ENCODE peak calls at places on chromosomes 2 and 18, in four cellular contexts. G is H54, I is mammary epithelial cell, O is Right ventricle myocardium superior. C is an unnamed sample.

GRCh38 chr18:8049147-8049546 is 482.0 kb downstream of the PTPRM start:
- DNase-seq in G (no peak), I (no peak), O (no peak), C (no peak)

GRCh38 chr2:112820343-112820742 is 16.2 kb downstream of the IL1B start:
- DNase-seq in I (no peak), G (no peak), O (no peak), C (no peak)

GRCh38 chr2:29923110-29923721 is 1.8 kb upstream of the ALK start:
- DNase-seq in I (peak), G (peak), O (peak), C (peak)

GRCh38 chr2:850429-850828 is 100.2 kb upstream of the SNTG2 start:
- DNase-seq in I (no peak), G (no peak), O (no peak), C (no peak)

GRCh38 chr2:3483227-3483985 is 35.9 kb downstream of the ADI1 start:
- DNase-seq in O (peak), I (no peak), G (no peak), C (peak)

GRCh38 chr2:44964704-44965343 is 23.3 kb downstream of the SIX3 start:
- DNase-seq in G (no peak), I (no peak), O (no peak), C (no peak)

GRCh38 chr2:66433945-66434678 is 813 bp upstream of the MEIS1 start:
- DNase-seq in I (peak), O (peak), G (peak), C (peak)

GRCh38 chr18:69895081-69896047 is 52.3 kb downstream of the CD226 start:
- DNase-seq in I (no peak), G (no peak), O (no peak), C (no peak)

GRCh38 chr2:65655000-65655399 is 222.6 kb upstream of the SPRED2 start:
- DNase-seq in I (no peak), O (no peak), G (no peak), C (no peak)

GRCh38 chr18:27668126-27668525 is 483.0 kb upstream of the CHST9 start:
- DNase-seq in O (no peak), G (no peak), I (no peak), C (no peak)

GRCh38 chr2:34545486-34546136 is 946.5 kb upstream of the FAM98A start:
- DNase-seq in G (no peak), O (no peak), I (no peak), C (no peak)

GRCh38 chr18:59628995-59629394 is 68.2 kb downstream of the CCBE1 start:
- DNase-seq in G (no peak), I (no peak), O (no peak), C (no peak)

GRCh38 chr2:190052307-190052706 is 10.2 kb downstream of the MSTN start:
- DNase-seq in O (no peak), I (peak), G (no peak), C (no peak)

GRCh38 chr2:176562359-176563043 is 293.3 kb downstream of the MTX2 start:
- DNase-seq in O (no peak), G (no peak), I (peak), C (no peak)